ENCODE peak calls at places on chromosomes 3 and 15, in four cellular contexts. I is activated T-cell treated with anti-CD3 and anti-CD28 coated beads for 48 hours, D is posterior cingulate gyrus, P is lower leg skin. T is an unnamed sample.

GRCh38 chr15:95259513-95259912 is 1028.2 kb downstream of the MCTP2 start:
- DNase-seq in D (peak), I (peak), P (peak), T (peak)

GRCh38 chr3:31695280-31696008 is 162.7 kb downstream of the STT3B start:
- DNase-seq in I (no peak), D (no peak), P (no peak), T (no peak)

GRCh38 chr15:38254065-38254883 is 1.6 kb downstream of the SPRED1 start:
- DNase-seq in I (peak), P (peak), D (no peak), T (no peak)

GRCh38 chr15:65069179-65069578 is 1.4 kb upstream of the RASL12 start:
- DNase-seq in I (no peak), P (no peak), D (no peak), T (peak)

GRCh38 chr3:42173307-42173706 is 82.2 kb downstream of the TRAK1 start:
- DNase-seq in P (no peak), D (no peak), I (no peak), T (no peak)

GRCh38 chr15:68330461-68330860 is 52.9 kb downstream of the FEM1B start:
- DNase-seq in I (no peak), P (no peak), D (no peak), T (no peak)

GRCh38 chr3:177186306-177186705 is 11.0 kb downstream of the TBL1XR1 start:
- DNase-seq in I (no peak), D (no peak), P (no peak), T (no peak)

GRCh38 chr15:33839540-33839939 is 128.8 kb upstream of the CHRM5 start:
- DNase-seq in D (no peak), P (no peak), I (no peak), T (no peak)

GRCh38 chr15:63348392-63348791 is 33.3 kb downstream of the CA12 start:
- DNase-seq in D (peak), P (peak), I (no peak), T (no peak)

GRCh38 chr15:95196176-95196915 is 965.0 kb downstream of the MCTP2 start:
- DNase-seq in I (no peak), P (no peak), D (no peak), T (no peak)

GRCh38 chr3:189457201-189457607 is 174.0 kb upstream of the TP63 start:
- DNase-seq in I (no peak), P (no peak), D (no peak), T (no peak)

GRCh38 chr15:62248277-62248974 is 83.3 kb upstream of the C2CD4B start:
- DNase-seq in D (no peak), P (no peak), I (no peak), T (no peak)

GRCh38 chr15:80549191-80549590 is 145.0 kb downstream of the ARNT2 start:
- DNase-seq in I (no peak), D (no peak), P (no peak), T (no peak)

GRCh38 chr3:139202226-139202958 is 141.4 kb upstream of the MRPS22 start:
- DNase-seq in D (no peak), I (no peak), P (no peak), T (no peak)

GRCh38 chr3:143634991-143635390 is 213.3 kb downstream of the SLC9A9 start:
- DNase-seq in I (no peak), P (no peak), D (peak), T (no peak)

GRCh38 chr3:133440652-133441051 is 40.8 kb downstream of the BFSP2 start:
- DNase-seq in P (no peak), I (no peak), D (no peak), T (no peak)

GRCh38 chr3:18099611-18100010 is 325.5 kb downstream of the SATB1 start:
- DNase-seq in P (no peak), D (no peak), I (no peak), T (no peak)

GRCh38 chr3:132709761-132710160 is 12.4 kb downstream of the NPHP3 start:
- DNase-seq in I (no peak), P (no peak), D (no peak), T (no peak)

GRCh38 chr3:133371676-133372075 is 28.2 kb upstream of the BFSP2 start:
- DNase-seq in I (no peak), D (no peak), P (no peak), T (no peak)

T was measured in AG09319.